ENCODE peak calls at places on chromosomes 12 and 14, in five cellular contexts. One of them, this sample, is unnamed.

GRCh38 chr12:25034676-25035075 is 85.8 kb upstream of the BCAT1 start:
- DNase-seq in Peyer's patch: no peak
- DNase-seq in thyroid gland: no peak
- DNase-seq in esophagus muscularis mucosa: no peak
- DNase-seq in vagina: no peak
- DNase-seq in this sample: no peak

GRCh38 chr14:89245802-89246201 is 171.2 kb downstream of the FOXN3 start:
- DNase-seq in esophagus muscularis mucosa: no peak
- DNase-seq in Peyer's patch: no peak
- DNase-seq in vagina: no peak
- DNase-seq in thyroid gland: no peak
- DNase-seq in this sample: no peak

GRCh38 chr14:91288876-91289275 is 44.4 kb upstream of the GPR68 start:
- DNase-seq in esophagus muscularis mucosa: no peak
- DNase-seq in thyroid gland: no peak
- DNase-seq in Peyer's patch: no peak
- DNase-seq in vagina: no peak
- DNase-seq in this sample: no peak

GRCh38 chr14:63918411-63918810 is 65.6 kb downstream of the SYNE2 start:
- DNase-seq in Peyer's patch: no peak
- DNase-seq in vagina: no peak
- DNase-seq in thyroid gland: no peak
- DNase-seq in esophagus muscularis mucosa: peak; percentile 55
- DNase-seq in this sample: no peak

GRCh38 chr12:120496353-120497340 is 734 bp downstream of the DYNLL1 start:
- DNase-seq in thyroid gland: peak; percentile 56
- DNase-seq in esophagus muscularis mucosa: no peak
- DNase-seq in Peyer's patch: peak; percentile 71
- DNase-seq in vagina: no peak
- DNase-seq in this sample: peak; percentile 77

GRCh38 chr12:11753826-11754225 is 104.4 kb downstream of the ETV6 start:
- DNase-seq in vagina: no peak
- DNase-seq in Peyer's patch: no peak
- DNase-seq in thyroid gland: no peak
- DNase-seq in esophagus muscularis mucosa: no peak
- DNase-seq in this sample: no peak

GRCh38 chr14:93789366-93790130 is 1.3 kb upstream of the PRIMA1 start:
- DNase-seq in Peyer's patch: no peak
- DNase-seq in esophagus muscularis mucosa: no peak
- DNase-seq in thyroid gland: no peak
- DNase-seq in vagina: no peak
- DNase-seq in this sample: no peak

GRCh38 chr14:68088463-68088862 is 268.9 kb downstream of the RAD51B start:
- DNase-seq in Peyer's patch: no peak
- DNase-seq in vagina: no peak
- DNase-seq in esophagus muscularis mucosa: no peak
- DNase-seq in thyroid gland: no peak
- DNase-seq in this sample: no peak

GRCh38 chr12:90940872-90941499 is 14.0 kb downstream of the CCER1 start:
- DNase-seq in Peyer's patch: no peak
- DNase-seq in thyroid gland: no peak
- DNase-seq in vagina: no peak
- DNase-seq in esophagus muscularis mucosa: no peak
- DNase-seq in this sample: no peak

GRCh38 chr12:53298154-53298553 is 1.3 kb upstream of the MYG1 start:
- DNase-seq in vagina: no peak
- DNase-seq in thyroid gland: no peak
- DNase-seq in Peyer's patch: no peak
- DNase-seq in esophagus muscularis mucosa: no peak
- DNase-seq in this sample: no peak

GRCh38 chr12:15601210-15601800 is 187.9 kb downstream of the EPS8 start:
- DNase-seq in thyroid gland: no peak
- DNase-seq in Peyer's patch: no peak
- DNase-seq in esophagus muscularis mucosa: no peak
- DNase-seq in vagina: no peak
- DNase-seq in this sample: no peak

GRCh38 chr12:98329589-98329988 is 185.8 kb upstream of the TMPO start:
- DNase-seq in esophagus muscularis mucosa: no peak
- DNase-seq in Peyer's patch: no peak
- DNase-seq in vagina: no peak
- DNase-seq in thyroid gland: no peak
- DNase-seq in this sample: no peak

GRCh38 chr12:103840399-103840880 is 594 bp downstream of the NT5DC3 start:
- DNase-seq in Peyer's patch: no peak
- DNase-seq in esophagus muscularis mucosa: no peak
- DNase-seq in vagina: no peak
- DNase-seq in thyroid gland: peak; percentile 12
- DNase-seq in this sample: peak; percentile 60

GRCh38 chr14:96037891-96038557 is 1.1 kb upstream of the C14orf132 start:
- DNase-seq in esophagus muscularis mucosa: no peak
- DNase-seq in vagina: peak; percentile 90
- DNase-seq in thyroid gland: peak; percentile 38
- DNase-seq in Peyer's patch: no peak
- DNase-seq in this sample: peak; percentile 59

GRCh38 chr12:27870939-27871338 is 90.9 kb upstream of the MANSC4 start:
- DNase-seq in thyroid gland: no peak
- DNase-seq in esophagus muscularis mucosa: no peak
- DNase-seq in vagina: no peak
- DNase-seq in Peyer's patch: no peak
- DNase-seq in this sample: no peak

GRCh38 chr14:102111101-102111500 is 24.3 kb upstream of the HSP90AA1 start:
- DNase-seq in thyroid gland: no peak
- DNase-seq in esophagus muscularis mucosa: no peak
- DNase-seq in vagina: no peak
- DNase-seq in Peyer's patch: no peak
- DNase-seq in this sample: no peak

GRCh38 chr14:35155962-35156361 is 33.6 kb downstream of the PRORP start:
- DNase-seq in esophagus muscularis mucosa: no peak
- DNase-seq in vagina: no peak
- DNase-seq in Peyer's patch: no peak
- DNase-seq in thyroid gland: no peak
- DNase-seq in this sample: no peak

GRCh38 chr14:64817631-64818030 is 62.1 kb downstream of the SPTB start:
- DNase-seq in Peyer's patch: no peak
- DNase-seq in vagina: no peak
- DNase-seq in thyroid gland: no peak
- DNase-seq in esophagus muscularis mucosa: no peak
- DNase-seq in this sample: no peak

GRCh38 chr12:42779186-42779859 is 189.8 kb upstream of the PRICKLE1 start:
- DNase-seq in Peyer's patch: no peak
- DNase-seq in esophagus muscularis mucosa: no peak
- DNase-seq in thyroid gland: no peak
- DNase-seq in vagina: no peak
- DNase-seq in this sample: no peak

GRCh38 chr12:59620326-59620725 is 24.5 kb downstream of the SLC16A7 start:
- DNase-seq in thyroid gland: no peak
- DNase-seq in vagina: no peak
- DNase-seq in Peyer's patch: no peak
- DNase-seq in esophagus muscularis mucosa: no peak
- DNase-seq in this sample: no peak

GRCh38 chr12:81274619-81275018 is 196.7 kb downstream of the ACSS3 start:
- DNase-seq in Peyer's patch: no peak
- DNase-seq in esophagus muscularis mucosa: no peak
- DNase-seq in thyroid gland: no peak
- DNase-seq in vagina: no peak
- DNase-seq in this sample: no peak

GRCh38 chr12:128652136-128652751 is 171.5 kb downstream of the SLC15A4 start:
- DNase-seq in thyroid gland: no peak
- DNase-seq in esophagus muscularis mucosa: no peak
- DNase-seq in Peyer's patch: no peak
- DNase-seq in vagina: no peak
- DNase-seq in this sample: no peak

GRCh38 chr12:26271024-26271423 is 75.7 kb downstream of the SSPN start:
- DNase-seq in thyroid gland: no peak
- DNase-seq in Peyer's patch: no peak
- DNase-seq in esophagus muscularis mucosa: peak; percentile 8
- DNase-seq in vagina: no peak
- DNase-seq in this sample: no peak

GRCh38 chr12:49567611-49568441 is at the start of gene MCRS1:
- DNase-seq in thyroid gland: peak; percentile 85
- DNase-seq in vagina: no peak
- DNase-seq in esophagus muscularis mucosa: peak; percentile 96
- DNase-seq in Peyer's patch: peak; percentile 90
- DNase-seq in this sample: peak; percentile 85
- TF ChIP-seq POLR2A in thyroid gland: no peak
- TF ChIP-seq POLR2A in vagina: peak; percentile 39
- TF ChIP-seq POLR2A in esophagus muscularis mucosa: no peak
- TF ChIP-seq POLR2A in Peyer's patch: peak; percentile 64
- TF ChIP-seq POLR2A in this sample: peak; percentile 60

DNA sequence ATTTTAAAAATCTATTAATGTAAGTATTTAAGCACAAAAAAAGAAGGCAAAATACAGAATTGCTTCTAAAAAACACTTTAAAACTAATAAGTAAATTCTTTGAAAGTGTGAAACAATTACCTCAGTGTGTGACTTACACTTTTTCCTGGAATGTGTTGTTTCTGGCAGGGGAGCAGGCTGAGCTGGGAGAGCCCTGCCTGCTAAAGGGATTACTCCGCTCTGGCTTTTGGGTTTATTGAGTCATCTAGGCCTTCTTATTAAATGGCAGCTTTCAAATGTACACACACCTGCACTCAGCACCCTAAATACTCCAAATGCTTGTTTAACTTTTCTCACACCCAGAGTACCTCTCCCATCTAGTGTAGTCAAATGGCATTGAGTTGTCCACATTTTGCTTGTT is 279.8 kb downstream of the AKAP6 start:
- DNase-seq in vagina: no peak
- DNase-seq in thyroid gland: no peak
- DNase-seq in Peyer's patch: no peak
- DNase-seq in esophagus muscularis mucosa: no peak
- DNase-seq in this sample: no peak
- H3K36me3 ChIP-seq in vagina: no peaks in the 10 kb centered on the region
- H3K36me3 ChIP-seq in thyroid gland: no peaks in the 10 kb centered on the region
- H3K36me3 ChIP-seq in Peyer's patch: no peaks in the 10 kb centered on the region
- H3K36me3 ChIP-seq in esophagus muscularis mucosa: no peaks in the 10 kb centered on the region
- H3K36me3 ChIP-seq in this sample: no peaks in the 10 kb centered on the region

GRCh38 chr12:6827437-6827894 is 741 bp upstream of the P3H3 start:
- DNase-seq in esophagus muscularis mucosa: peak; percentile 95
- DNase-seq in Peyer's patch: peak; percentile 81
- DNase-seq in thyroid gland: peak; percentile 78
- DNase-seq in vagina: no peak
- DNase-seq in this sample: no peak
- TF ChIP-seq POLR2A in esophagus muscularis mucosa: no peak
- TF ChIP-seq POLR2A in Peyer's patch: no peak
- TF ChIP-seq POLR2A in thyroid gland: no peak
- TF ChIP-seq POLR2A in vagina: no peak
- TF ChIP-seq POLR2A in this sample: no peak

GRCh38 chr12:3630621-3631271 is 122.2 kb downstream of the CRACR2A start:
- DNase-seq in esophagus muscularis mucosa: no peak
- DNase-seq in Peyer's patch: no peak
- DNase-seq in thyroid gland: peak; percentile 14
- DNase-seq in vagina: no peak
- DNase-seq in this sample: no peak
- H3K36me3 ChIP-seq in esophagus muscularis mucosa: peaks cover 5% of the 10 kb centered on the region
- H3K36me3 ChIP-seq in Peyer's patch: no peaks in the 10 kb centered on the region
- H3K36me3 ChIP-seq in thyroid gland: no peaks in the 10 kb centered on the region
- H3K36me3 ChIP-seq in vagina: no peaks in the 10 kb centered on the region
- H3K36me3 ChIP-seq in this sample: no peaks in the 10 kb centered on the region

DNA sequence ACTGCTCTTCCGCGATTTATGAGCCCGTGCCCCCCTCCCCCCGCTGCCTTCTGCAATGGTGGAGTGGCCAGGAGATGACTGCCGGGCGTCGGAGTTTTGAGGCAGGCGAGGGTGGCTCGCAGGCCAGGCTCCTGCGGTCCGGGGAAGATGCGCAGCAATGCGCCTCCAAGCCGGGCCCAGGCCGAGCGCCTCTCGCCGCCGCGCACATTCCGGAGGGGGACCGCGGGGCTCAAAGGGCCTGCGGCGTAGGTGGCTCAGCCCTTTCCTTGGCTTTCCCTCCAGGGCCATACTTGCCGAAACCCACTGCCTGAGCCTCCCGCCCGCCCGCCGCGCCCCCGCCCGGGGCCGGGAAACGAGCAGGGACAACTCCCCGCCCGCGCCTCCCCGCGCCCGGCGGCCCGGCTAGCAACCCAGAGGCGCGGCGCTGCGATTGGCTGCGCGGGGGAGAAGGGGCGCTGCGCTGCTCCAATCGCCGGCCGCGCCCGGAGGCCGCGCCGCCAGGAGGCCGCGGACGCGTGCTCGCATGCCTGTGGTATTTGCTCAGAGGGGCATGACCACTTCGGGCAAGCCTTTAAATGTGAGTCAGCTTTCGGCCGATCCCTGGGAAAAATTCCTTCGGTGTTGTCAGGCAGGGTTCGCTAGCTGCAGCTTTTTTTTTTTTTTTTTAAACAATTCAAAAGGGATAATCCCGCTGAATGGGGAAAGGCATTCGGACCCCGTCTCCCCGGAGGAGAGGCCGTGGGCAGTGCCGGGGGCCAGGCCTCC is 157.9 kb upstream of the PARP11 start:
- DNase-seq in esophagus muscularis mucosa: peak; percentile 96
- DNase-seq in thyroid gland: peak; percentile 96
- DNase-seq in Peyer's patch: peak; percentile 90
- DNase-seq in vagina: no peak
- DNase-seq in this sample: peak; percentile 86
- TF ChIP-seq POLR2A in esophagus muscularis mucosa: peak; percentile 54
- TF ChIP-seq POLR2A in thyroid gland: no peak
- TF ChIP-seq POLR2A in Peyer's patch: peak; percentile 63
- TF ChIP-seq POLR2A in vagina: peak; percentile 79
- TF ChIP-seq POLR2A in this sample: peak; percentile 36

GRCh38 chr12:131801254-131801866 is 26.8 kb upstream of the MMP17 start:
- DNase-seq in Peyer's patch: no peak
- DNase-seq in vagina: no peak
- DNase-seq in esophagus muscularis mucosa: no peak
- DNase-seq in thyroid gland: no peak
- DNase-seq in this sample: no peak

GRCh38 chr12:131800594-131801135 is 27.5 kb upstream of the MMP17 start:
- DNase-seq in Peyer's patch: no peak
- DNase-seq in esophagus muscularis mucosa: no peak
- DNase-seq in vagina: no peak
- DNase-seq in thyroid gland: no peak
- DNase-seq in this sample: no peak

GRCh38 chr12:131799828-131800593 is 28.2 kb upstream of the MMP17 start:
- DNase-seq in Peyer's patch: no peak
- DNase-seq in esophagus muscularis mucosa: no peak
- DNase-seq in vagina: no peak
- DNase-seq in thyroid gland: no peak
- DNase-seq in this sample: no peak

GRCh38 chr12:131797588-131797934 is 30.6 kb upstream of the MMP17 start:
- DNase-seq in vagina: no peak
- DNase-seq in esophagus muscularis mucosa: no peak
- DNase-seq in Peyer's patch: no peak
- DNase-seq in thyroid gland: no peak
- DNase-seq in this sample: no peak

DNA sequence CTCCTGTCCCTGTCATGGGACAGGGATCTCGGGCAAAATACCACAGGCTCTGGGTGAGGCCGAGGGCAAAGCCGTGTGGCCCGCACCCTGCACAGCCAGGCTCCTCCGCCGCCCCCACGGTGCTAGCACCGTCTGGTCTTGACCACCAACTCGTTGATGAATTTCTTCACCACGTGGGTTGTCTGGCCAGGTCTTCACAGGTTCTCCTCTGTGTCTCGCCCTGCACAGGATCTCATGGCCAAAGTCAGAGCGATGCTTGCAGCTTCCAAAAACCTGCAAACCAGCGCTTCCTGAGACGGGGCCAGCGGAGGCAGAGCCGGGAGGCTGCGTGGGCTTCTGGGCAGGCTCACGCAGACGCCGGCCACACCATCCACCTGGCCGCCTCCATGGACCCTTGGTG is 29.0 kb upstream of the MMP17 start:
- DNase-seq in thyroid gland: no peak
- DNase-seq in esophagus muscularis mucosa: no peak
- DNase-seq in Peyer's patch: no peak
- DNase-seq in vagina: no peak
- DNase-seq in this sample: no peak
- H3K36me3 ChIP-seq in thyroid gland: peaks cover 39% of the 10 kb centered on the region
- H3K36me3 ChIP-seq in esophagus muscularis mucosa: peaks cover 69% of the 10 kb centered on the region
- H3K36me3 ChIP-seq in Peyer's patch: no peaks in the 10 kb centered on the region
- H3K36me3 ChIP-seq in vagina: no peaks in the 10 kb centered on the region
- H3K36me3 ChIP-seq in this sample: peaks cover 5% of the 10 kb centered on the region

GRCh38 chr14:76957224-76957881 is 71.2 kb downstream of the IRF2BPL start:
- DNase-seq in vagina: no peak
- DNase-seq in esophagus muscularis mucosa: no peak
- DNase-seq in thyroid gland: peak; percentile 84
- DNase-seq in Peyer's patch: no peak
- DNase-seq in this sample: no peak
- TF ChIP-seq POLR2A in vagina: no peak
- TF ChIP-seq POLR2A in esophagus muscularis mucosa: no peak
- TF ChIP-seq POLR2A in thyroid gland: no peak
- TF ChIP-seq POLR2A in Peyer's patch: no peak
- TF ChIP-seq POLR2A in this sample: no peak

This sample was measured in right lobe of liver.